ENCODE peak calls at places on chromosomes 2 and 18, in nine cellular contexts. K is NCI-H2081; B is frontal cortex; O is hepatocyte; L is GM03348; T is stimulated activated CD4-positive, alpha-beta T cell treated with anti-CD3 and anti-CD28 coated beads, Interleukin-2, amount 100 ng/mL, for 48 hours; E is anterior cingulate cortex; A is activated gamma-delta T cell treated with Interleukin-2 at 50 U/mL for 16 hours; G is IMR-90. F is an unnamed sample.

GRCh38 chr2:85066874-85067351 is 66.3 kb upstream of the TCF7L1 start:
- DNase-seq in G (peak; percentile 84), B (peak; percentile 57), E (peak; percentile 47), L (peak; percentile 75), T (peak; percentile 56), K (peak; percentile 66), O (peak; percentile 86), A (peak; percentile 36), F (peak; percentile 87)

GRCh38 chr18:45218436-45218835 is 396.8 kb upstream of the SLC14A2 start:
- DNase-seq in G (no peak), L (no peak), T (no peak), O (no peak), K (no peak), B (no peak), A (no peak), E (no peak), F (no peak)

GRCh38 chr2:95356821-95357700 is 45.4 kb upstream of the FAHD2A start:
- DNase-seq in O (no peak), L (no peak), B (no peak), K (no peak), E (no peak), A (no peak), T (no peak), G (no peak), F (no peak)

GRCh38 chr2:239548491-239548890 is 147.7 kb upstream of the HDAC4 start:
- DNase-seq in O (no peak), B (no peak), E (no peak), L (no peak), A (peak; percentile 57), G (no peak), K (no peak), T (peak; percentile 49), F (no peak)

GRCh38 chr2:137947714-137948336 is 16.4 kb upstream of the HNMT start:
- DNase-seq in K (peak; percentile 52), A (no peak), T (peak; percentile 18), O (peak; percentile 60), B (peak; percentile 18), E (peak; percentile 4), G (peak; percentile 79), L (peak; percentile 56), F (peak; percentile 75)

GRCh38 chr2:187499941-187500532 is 52.0 kb upstream of the CALCRL start:
- DNase-seq in B (peak; percentile 6), O (peak; percentile 67), T (peak; percentile 18), K (peak; percentile 71), A (no peak), L (peak; percentile 52), G (peak; percentile 66), E (peak; percentile 2), F (peak; percentile 80)

GRCh38 chr2:238408615-238409340 is 17.9 kb upstream of the ASB1 start:
- DNase-seq in K (no peak), E (no peak), G (no peak), O (no peak), T (no peak), L (no peak), B (no peak), A (no peak), F (no peak)

GRCh38 chr2:60961457-60961856 is 56.1 kb upstream of the PEX13 start:
- DNase-seq in A (no peak), E (no peak), G (peak; percentile 75), K (no peak), B (no peak), L (peak; percentile 70), T (no peak), O (peak; percentile 7), F (peak; percentile 89)

GRCh38 chr2:109521233-109521632 is 92.5 kb downstream of the SEPTIN10 start:
- DNase-seq in E (no peak), A (no peak), L (no peak), K (no peak), B (no peak), G (no peak), T (no peak), O (no peak), F (peak; percentile 29)

GRCh38 chr2:230814616-230815015 is 50.1 kb upstream of the ITM2C start:
- DNase-seq in L (peak; percentile 43), T (no peak), B (no peak), G (peak; percentile 47), E (no peak), O (peak; percentile 32), A (no peak), K (no peak), F (peak; percentile 46)

GRCh38 chr2:230413465-230413864 is 2.5 kb upstream of the SP100 start:
- DNase-seq in A (no peak), B (no peak), T (no peak), O (no peak), K (no peak), E (no peak), G (no peak), L (no peak), F (no peak)

GRCh38 chr2:11898576-11898975 is 152.1 kb downstream of the LPIN1 start:
- DNase-seq in T (no peak), K (no peak), G (no peak), B (no peak), E (no peak), L (no peak), O (no peak), A (no peak), F (no peak)

GRCh38 chr18:11710578-11710977 is 21.5 kb downstream of the GNAL start:
- DNase-seq in A (no peak), O (no peak), K (no peak), B (no peak), T (no peak), L (no peak), E (no peak), G (no peak), F (no peak)

GRCh38 chr2:230441188-230441897 is 25.3 kb downstream of the SP100 start:
- DNase-seq in G (peak; percentile 73), L (peak; percentile 23), A (peak; percentile 51), T (no peak), K (no peak), E (no peak), O (no peak), B (no peak), F (peak; percentile 54)

GRCh38 chr2:236653863-236654262 is 84.2 kb downstream of the ACKR3 start:
- DNase-seq in G (no peak), A (no peak), T (no peak), K (no peak), O (no peak), B (no peak), L (no peak), E (no peak), F (no peak)

GRCh38 chr2:174174741-174175140 is 73.6 kb downstream of the OLA1 start:
- DNase-seq in L (no peak), A (no peak), O (no peak), G (no peak), T (no peak), K (peak; percentile 50), E (no peak), B (no peak), F (no peak)

GRCh38 chr2:221200184-221200839 is 371.8 kb downstream of the EPHA4 start:
- DNase-seq in T (no peak), A (no peak), K (no peak), E (no peak), B (no peak), G (no peak), L (no peak), O (no peak), F (no peak)

GRCh38 chr18:924987-925386 is 20.3 kb downstream of the ADCYAP1 start:
- DNase-seq in G (no peak), T (no peak), B (no peak), K (no peak), A (no peak), E (no peak), O (no peak), L (no peak), F (no peak)

GRCh38 chr2:178005756-178006155 is 66.8 kb downstream of the PDE11A start:
- DNase-seq in A (no peak), B (no peak), O (no peak), T (no peak), G (peak; percentile 40), E (no peak), L (peak; percentile 38), K (no peak), F (peak; percentile 62)

GRCh38 chr2:181077128-181077709 is 96.8 kb downstream of the UBE2E3 start:
- DNase-seq in E (no peak), L (peak; percentile 44), O (peak; percentile 61), A (no peak), K (peak; percentile 57), T (peak; percentile 23), G (peak; percentile 62), B (peak; percentile 19), F (peak; percentile 64)

GRCh38 chr18:74457743-74458465 is 796 bp upstream of the DIPK1C start:
- DNase-seq in E (peak; percentile 70), K (no peak), B (no peak), T (no peak), A (no peak), G (no peak), O (no peak), L (no peak), F (no peak)

GRCh38 chr2:31770718-31771117 is 190.0 kb upstream of the SRD5A2 start:
- DNase-seq in B (no peak), G (no peak), T (no peak), O (no peak), E (no peak), L (no peak), A (no peak), K (no peak), F (no peak)

GRCh38 chr18:25230658-25231326 is 121.2 kb downstream of the ZNF521 start:
- DNase-seq in O (peak; percentile 39), T (no peak), G (peak; percentile 90), L (peak; percentile 81), K (no peak), A (no peak), E (peak; percentile 81), B (peak; percentile 29), F (peak; percentile 95)

GRCh38 chr2:102063360-102063947 is 71.7 kb downstream of the IL1R2 start:
- DNase-seq in K (no peak), A (no peak), E (no peak), L (peak; percentile 71), T (no peak), B (no peak), G (peak; percentile 51), O (peak; percentile 54), F (peak; percentile 87)

GRCh38 chr2:239916205-239917127 is 108.7 kb downstream of the NDUFA10 start:
- DNase-seq in A (no peak), L (no peak), E (no peak), B (no peak), G (no peak), T (no peak), K (no peak), O (no peak), F (no peak)

GRCh38 chr18:1014496-1014895 is 109.8 kb downstream of the ADCYAP1 start:
- DNase-seq in A (no peak), L (no peak), O (no peak), B (no peak), E (no peak), K (peak; percentile 8), T (no peak), G (no peak), F (peak; percentile 32)

GRCh38 chr2:157760949-157761348 is 115.2 kb downstream of the ACVR1 start:
- DNase-seq in K (no peak), L (no peak), B (no peak), A (no peak), E (no peak), O (no peak), G (no peak), T (no peak), F (no peak)

GRCh38 chr18:61951396-61951795 is 58.6 kb upstream of the RNF152 start:
- DNase-seq in G (no peak), K (no peak), E (no peak), B (no peak), O (no peak), L (no peak), T (no peak), A (no peak), F (no peak)

GRCh38 chr2:228689049-228689448 is 507.6 kb upstream of the SPHKAP start:
- DNase-seq in O (peak; percentile 43), A (no peak), E (no peak), L (no peak), B (no peak), T (no peak), G (no peak), K (peak; percentile 36), F (peak; percentile 24)

GRCh38 chr2:177467646-177468045 is 75.1 kb downstream of the AGPS start:
- DNase-seq in E (no peak), B (no peak), A (no peak), K (no peak), G (peak; percentile 76), T (no peak), L (peak; percentile 73), O (no peak), F (peak; percentile 84)

GRCh38 chr18:29309352-29309751 is 1132.4 kb upstream of the CDH2 start:
- DNase-seq in L (no peak), E (no peak), G (no peak), B (no peak), K (no peak), A (no peak), O (peak; percentile 19), T (no peak), F (no peak)

F was measured in GM23248.